ENCODE peak calls at places on chromosomes 4 and X, in eight cellular contexts. Q is activated naive CD8-positive, alpha-beta T cell treated with anti-CD3 and anti-CD28 coated beads, Interleukin-2, amount 50 U/mL, for 24 hours; K is HT-29; I is cardiac fibroblast; H is dorsolateral prefrontal cortex; W is SK-N-SH; S is aorta; P is central memory CD8-positive, alpha-beta T cell. Z is an unnamed sample.

GRCh38 chrX:107565916-107566602 is 62.3 kb upstream of the PRPS1 start:
- DNase-seq in Q (no peak), K (peak), I (peak), H (no peak), W (peak), S (no peak), P (no peak), Z (peak)

GRCh38 chrX:96770315-96770714 is 85.7 kb downstream of the DIAPH2 start:
- DNase-seq in Q (no peak), K (peak), I (peak), H (no peak), W (peak), S (no peak), P (no peak), Z (no peak)

GRCh38 chrX:139224953-139225665 is 305.4 kb upstream of the F9 start:
- DNase-seq in Q (no peak), K (no peak), I (no peak), H (no peak), W (no peak), S (no peak), P (no peak), Z (no peak)

GRCh38 chr4:85994576-85994975 is 365.3 kb downstream of the MAPK10 start:
- DNase-seq in Q (no peak), K (no peak), I (peak), H (no peak), W (no peak), S (no peak), P (no peak), Z (no peak)

GRCh38 chrX:108257556-108257955 is 166.0 kb downstream of the ATG4A start:
- DNase-seq in Q (no peak), K (no peak), I (no peak), H (no peak), W (no peak), S (no peak), P (no peak), Z (no peak)

GRCh38 chrX:13101439-13102139 is 57.2 kb upstream of the FAM9C start:
- DNase-seq in Q (no peak), K (peak), I (peak), H (no peak), W (no peak), S (no peak), P (no peak), Z (no peak)

GRCh38 chr4:74473155-74473811 is 28.3 kb downstream of the AREG start:
- DNase-seq in Q (no peak), K (peak), I (peak), H (no peak), W (no peak), S (no peak), P (no peak), Z (no peak)

GRCh38 chr4:61994036-61994435 is 793.9 kb downstream of the ADGRL3 start:
- DNase-seq in Q (no peak), K (no peak), I (peak), H (no peak), W (no peak), S (no peak), P (no peak), Z (no peak)

GRCh38 chr4:132818091-132818490 is 331.0 kb upstream of the PCDH10 start:
- DNase-seq in Q (no peak), K (no peak), I (no peak), H (no peak), W (peak), S (no peak), P (no peak), Z (peak)

GRCh38 chr4:38162240-38162784 is 202.1 kb downstream of the PTTG2 start:
- DNase-seq in Q (no peak), K (peak), I (peak), H (no peak), W (peak), S (no peak), P (no peak), Z (no peak)

GRCh38 chrX:103151799-103152198 is 58.9 kb upstream of the NXF3 start:
- DNase-seq in Q (no peak), K (no peak), I (no peak), H (no peak), W (no peak), S (no peak), P (no peak), Z (no peak)

GRCh38 chrX:19836337-19836736 is 51.1 kb downstream of the SH3KBP1 start:
- DNase-seq in Q (no peak), K (no peak), I (no peak), H (no peak), W (no peak), S (no peak), P (no peak), Z (no peak)

GRCh38 chrX:78029663-78030062 is 60.2 kb upstream of the PGAM4 start:
- DNase-seq in Q (no peak), K (peak), I (peak), H (no peak), W (peak), S (no peak), P (no peak), Z (peak)

GRCh38 chrX:16559206-16559619 is 90.7 kb upstream of the S100G start:
- DNase-seq in Q (no peak), K (no peak), I (no peak), H (no peak), W (no peak), S (no peak), P (no peak), Z (no peak)

GRCh38 chrX:118370921-118371624 is 25.2 kb downstream of the WDR44 start:
- DNase-seq in Q (no peak), K (no peak), I (peak), H (no peak), W (no peak), S (no peak), P (no peak), Z (no peak)

GRCh38 chrX:153672531-153673397 is 849 bp downstream of the PNCK start:
- DNase-seq in Q (no peak), K (no peak), I (no peak), H (peak), W (peak), S (peak), P (no peak), Z (no peak)

GRCh38 chrX:17814059-17814458 is 47.0 kb downstream of the RAI2 start:
- DNase-seq in Q (no peak), K (no peak), I (no peak), H (no peak), W (no peak), S (no peak), P (no peak), Z (no peak)

GRCh38 chr4:140533951-140534480 is 10.0 kb downstream of the ELMOD2 start:
- DNase-seq in Q (no peak), K (no peak), I (peak), H (no peak), W (no peak), S (no peak), P (no peak), Z (no peak)

GRCh38 chr4:174041555-174042110 is 241.8 kb downstream of the FBXO8 start:
- DNase-seq in Q (no peak), K (no peak), I (no peak), H (no peak), W (no peak), S (no peak), P (no peak), Z (no peak)